ENCODE peak calls at places on chromosome 4, in six cellular contexts. O, G, N, Q, X and F are unnamed samples.

GRCh38 chr4:159206427-159206871 is 103.6 kb downstream of the RAPGEF2 start:
- DNase-seq in X (no peak), O (no peak), N (no peak), G (peak), Q (peak), F (no peak)

GRCh38 chr4:1285790-1286553 is 3.7 kb upstream of the MAEA start:
- DNase-seq in O (no peak), G (peak), X (peak), N (no peak), Q (no peak), F (no peak)

GRCh38 chr4:81635747-81636146 is 164.0 kb upstream of the RASGEF1B start:
- DNase-seq in Q (no peak), X (no peak), N (no peak), O (no peak), G (no peak), F (peak)

GRCh38 chr4:47160095-47160494 is 128.7 kb downstream of the GABRB1 start:
- DNase-seq in O (no peak), N (no peak), Q (no peak), X (no peak), G (no peak), F (no peak)

GRCh38 chr4:87932718-87933136 is 42.8 kb upstream of the SPP1 start:
- DNase-seq in O (no peak), N (no peak), Q (no peak), G (no peak), X (no peak), F (no peak)

GRCh38 chr4:169791527-169792156 is 33.9 kb upstream of the HPF1 start:
- DNase-seq in O (peak), N (peak), Q (peak), X (peak), G (peak), F (no peak)

GRCh38 chr4:36280555-36280954 is 861 bp upstream of the DTHD1 start:
- DNase-seq in X (no peak), G (no peak), Q (no peak), N (no peak), O (no peak), F (no peak)

GRCh38 chr4:110618091-110619000 is 4.5 kb downstream of the PITX2 start:
- DNase-seq in Q (no peak), G (no peak), N (peak), X (no peak), O (no peak), F (no peak)

GRCh38 chr4:124722069-124722468 is 9.5 kb upstream of the ANKRD50 start:
- DNase-seq in G (peak), O (no peak), Q (no peak), X (peak), N (no peak), F (no peak)

GRCh38 chr4:110418641-110419040 is 57.3 kb upstream of the ENPEP start:
- DNase-seq in N (no peak), O (no peak), X (no peak), Q (no peak), G (no peak), F (no peak)

GRCh38 chr4:121510260-121510942 is 129.6 kb upstream of the QRFPR start:
- DNase-seq in O (no peak), X (no peak), N (no peak), Q (no peak), G (no peak), F (no peak)

GRCh38 chr4:40515037-40515397 is 114.6 kb downstream of the RBM47 start:
- DNase-seq in N (no peak), Q (no peak), O (no peak), G (peak), X (no peak), F (no peak)

GRCh38 chr4:100872811-100873210 is 355.0 kb upstream of the EMCN start:
- DNase-seq in Q (no peak), N (no peak), X (peak), O (no peak), G (no peak), F (no peak)

GRCh38 chr4:86974481-86975050 is 39.8 kb downstream of the AFF1 start:
- DNase-seq in O (no peak), N (no peak), X (no peak), Q (peak), G (no peak), F (no peak)

GRCh38 chr4:185504098-185505047 is 30.9 kb downstream of the PDLIM3 start:
- DNase-seq in G (peak), O (no peak), Q (no peak), X (no peak), N (peak), F (no peak)

GRCh38 chr4:152998861-152999260 is 62.7 kb downstream of the FHDC1 start:
- DNase-seq in N (no peak), Q (no peak), G (no peak), O (no peak), X (no peak), F (no peak)

GRCh38 chr4:158998624-158999023 is 104.3 kb upstream of the RAPGEF2 start:
- DNase-seq in X (peak), Q (no peak), O (no peak), N (no peak), G (no peak), F (no peak)

GRCh38 chr4:107930821-107931774 is at the start of gene CYP2U1:
- DNase-seq in Q (peak), X (peak), G (peak), N (peak), O (no peak), F (peak)

GRCh38 chr4:8191136-8191747 is 7.8 kb upstream of the SH3TC1 start:
- DNase-seq in Q (peak), N (no peak), X (peak), G (peak), O (no peak), F (peak)

GRCh38 chr4:43709443-43709842 is 739.2 kb downstream of the KCTD8 start:
- DNase-seq in Q (no peak), O (no peak), N (no peak), G (no peak), X (no peak), F (no peak)
- TF ChIP-seq CTCF in Q (no peak), O (no peak), N (no peak), G (no peak), X (no peak), F (no peak)

GRCh38 chr4:140996757-140997156 is 136.5 kb downstream of the RNF150 start:
- DNase-seq in Q (no peak), N (no peak), O (peak), G (peak), X (peak), F (no peak)
- TF ChIP-seq CTCF in Q (no peak), N (no peak), O (peak), G (peak), X (peak), F (no peak)

GRCh38 chr4:27129871-27130277 is 269.2 kb downstream of the STIM2 start:
- DNase-seq in X (peak), N (no peak), Q (no peak), O (no peak), G (no peak), F (no peak)

GRCh38 chr4:27128431-27128830 is 267.8 kb downstream of the STIM2 start:
- DNase-seq in N (no peak), O (no peak), G (no peak), Q (no peak), X (no peak), F (no peak)

GRCh38 chr4:27132497-27132896 is 271.9 kb downstream of the STIM2 start:
- DNase-seq in N (no peak), Q (no peak), X (no peak), O (no peak), G (no peak), F (no peak)
- TF ChIP-seq CTCF in N (no peak), Q (no peak), X (no peak), O (no peak), G (no peak), F (no peak)

GRCh38 chr4:70613182-70613892 is 15.2 kb upstream of the ENAM start:
- DNase-seq in G (no peak), O (no peak), N (no peak), Q (no peak), X (no peak), F (no peak)

GRCh38 chr4:70601422-70602039 is 9.5 kb downstream of the AMBN start:
- DNase-seq in O (peak), X (peak), G (peak), Q (peak), N (peak), F (peak)

GRCh38 chr4:70603856-70604255 is 11.8 kb downstream of the AMBN start:
- DNase-seq in G (peak), N (no peak), X (peak), O (no peak), Q (no peak), F (no peak)

GRCh38 chr4:70608324-70608723 is 16.3 kb downstream of the AMBN start:
- DNase-seq in N (no peak), X (no peak), G (no peak), O (no peak), Q (no peak), F (no peak)

DNA sequence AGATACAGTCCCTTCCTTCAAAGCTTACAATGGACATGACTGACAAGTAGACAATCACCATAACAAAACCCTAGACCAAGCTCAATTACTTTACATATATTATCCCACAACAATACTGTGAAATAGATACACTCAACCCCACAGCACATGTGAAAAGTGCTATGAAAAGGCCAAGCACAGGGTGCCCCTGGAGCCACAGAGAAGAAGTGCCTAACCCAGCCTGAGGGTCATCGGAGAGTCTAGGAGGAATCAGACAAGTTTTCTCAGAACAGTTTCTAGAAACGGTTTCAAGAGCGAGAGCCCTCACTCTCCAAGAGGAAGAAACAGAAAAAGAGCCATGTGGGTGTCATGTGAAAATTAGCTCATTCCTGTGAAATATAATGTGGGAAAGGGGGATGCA is 15.4 kb downstream of the AMBN start:
- DNase-seq in G (no peak), Q (no peak), X (no peak), O (no peak), N (no peak), F (no peak)
- TF ChIP-seq CTCF in G (no peak), Q (no peak), X (no peak), O (no peak), N (no peak), F (no peak)

DNA sequence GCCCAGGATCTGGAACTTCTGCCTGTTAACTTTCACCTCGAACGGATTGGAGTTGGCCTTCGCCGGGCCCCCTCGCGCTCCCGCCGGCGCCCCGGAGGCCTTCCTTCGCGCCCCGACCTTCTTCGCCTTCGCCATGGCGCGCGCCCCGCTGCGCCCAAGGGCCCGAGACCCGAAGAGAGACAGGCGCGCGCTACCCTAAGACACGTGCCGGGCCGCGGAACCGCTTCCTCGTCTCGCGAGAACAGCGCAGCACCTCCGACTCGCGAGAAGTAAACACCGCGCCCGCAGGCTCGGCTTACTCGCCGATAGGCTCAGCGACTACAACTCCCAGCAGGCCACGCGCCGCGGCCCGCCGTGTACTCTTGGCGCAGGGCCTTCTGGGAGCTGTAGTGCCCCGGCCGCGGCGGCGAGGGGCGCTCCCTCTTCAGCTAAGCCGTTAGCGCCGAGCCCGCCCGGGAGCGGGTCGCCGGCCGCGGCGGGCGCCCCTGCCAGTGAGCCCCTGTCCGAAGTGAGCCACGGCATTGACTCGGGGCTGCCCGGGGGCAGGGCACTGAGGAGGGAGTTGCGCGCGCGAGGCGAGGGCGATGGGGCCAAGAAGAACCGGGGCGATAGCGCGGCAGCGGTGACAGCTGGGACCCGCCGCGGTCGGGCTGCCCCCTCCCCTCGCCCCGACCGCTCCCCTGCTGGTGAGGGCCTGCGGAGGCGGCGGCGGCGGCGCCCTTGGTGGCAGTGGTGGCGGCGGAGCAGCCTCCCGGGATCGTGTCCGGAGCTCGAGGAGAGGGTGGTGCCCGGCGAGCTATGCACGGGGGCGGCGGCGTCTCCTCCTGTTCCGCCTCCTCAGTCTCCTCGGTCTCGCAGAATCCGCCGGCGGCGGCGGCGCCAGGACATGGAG is at the start of the genes GRK4 and NOP14:
- DNase-seq in X (peak), G (peak), O (peak), Q (peak), N (peak), F (peak)
- TF ChIP-seq CTCF in X (no peak), G (peak), O (peak), Q (no peak), N (peak), F (peak)

GRCh38 chr4:73853246-73853704 is at the start of gene PF4V1:
- DNase-seq in X (peak), G (no peak), O (no peak), Q (peak), N (no peak), F (no peak)
- TF ChIP-seq CTCF in X (peak), G (no peak), O (peak), Q (peak), N (no peak), F (no peak)

DNA sequence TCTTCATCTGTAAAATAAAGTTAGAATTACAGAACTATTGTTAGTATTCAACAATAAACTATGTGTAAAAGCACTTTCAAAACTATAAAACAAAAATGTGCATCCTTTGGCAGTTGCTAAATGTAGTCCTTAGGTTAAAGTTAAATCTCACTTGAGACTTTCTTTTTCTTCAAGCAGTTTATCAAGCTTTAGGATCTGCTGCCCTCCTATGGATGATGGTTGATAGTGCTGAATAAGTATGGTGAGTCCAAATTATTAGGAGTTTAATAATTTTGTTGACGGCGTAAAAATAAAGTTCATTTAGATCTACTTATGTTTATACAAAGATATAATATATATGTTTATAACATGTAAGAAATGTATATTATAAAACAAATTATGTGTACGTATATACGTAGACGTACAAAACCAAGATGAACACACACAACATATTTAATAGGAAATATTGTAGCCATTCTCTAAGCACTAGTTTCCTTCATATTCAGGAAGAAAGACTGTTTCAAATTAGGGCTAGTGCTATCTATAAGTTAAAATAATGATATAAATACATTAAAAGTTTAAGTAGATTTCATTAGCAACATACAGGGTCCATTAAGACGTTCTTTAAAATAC is 22.3 kb downstream of the UGT2A2 start:
- DNase-seq in X (peak), N (peak), Q (peak), G (peak), O (no peak), F (no peak)
- TF ChIP-seq CTCF in X (peak), N (peak), Q (peak), G (peak), O (no peak), F (no peak)

GRCh38 chr4:139834210-139834609 is 168.6 kb downstream of the MGST2 start:
- DNase-seq in X (no peak), G (no peak), Q (no peak), N (no peak), O (no peak), F (no peak)
- TF ChIP-seq CTCF in X (no peak), G (no peak), Q (no peak), N (no peak), O (no peak), F (no peak)

DNA sequence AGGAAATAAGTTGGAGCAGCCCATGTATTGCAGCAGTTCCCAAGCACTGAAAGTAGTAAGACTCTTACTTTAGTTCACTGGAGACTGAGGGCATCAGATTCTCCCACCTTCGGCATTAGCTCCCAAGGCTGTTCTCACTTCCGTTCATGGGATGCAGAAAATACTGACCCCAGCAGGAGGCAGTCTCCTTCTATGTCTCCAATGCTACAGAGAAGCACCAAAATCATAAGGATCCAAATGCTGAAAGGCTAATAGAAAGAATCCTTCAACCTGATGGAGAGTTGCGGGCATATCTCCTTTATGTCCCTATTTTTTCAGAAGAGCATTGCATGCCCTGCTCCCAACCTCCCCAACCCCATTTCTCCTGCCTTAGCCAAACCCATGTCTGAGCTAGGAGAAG is 32.4 kb downstream of the ADH7 start:
- DNase-seq in O (no peak), X (no peak), N (no peak), G (no peak), Q (no peak), F (no peak)
- TF ChIP-seq CTCF in O (no peak), X (no peak), N (no peak), G (no peak), Q (no peak), F (no peak)